ENCODE peak calls at places on chromosomes 1 and 21, in nine cellular contexts. One of them, this sample, is unnamed.

GRCh38 chr1:26121854-26122773 is 10.5 kb downstream of the PDIK1L start:
- DNase-seq in HFFc6: peak
- DNase-seq in activated CD8-positive, alpha-beta T cell treated with anti-CD3 and anti-CD28 coated beads for 36 hours: no peak
- DNase-seq in germinal center: no peak
- DNase-seq in body of pancreas: no peak
- DNase-seq in left ventricle myocardium superior: no peak
- DNase-seq in NCI-H1436: no peak
- DNase-seq in heart right ventricle: no peak
- DNase-seq in B cell: no peak
- DNase-seq in this sample: no peak

GRCh38 chr1:69524010-69524409 is 43.7 kb upstream of the LRRC7 start:
- DNase-seq in B cell: no peak
- DNase-seq in HFFc6: no peak
- DNase-seq in germinal center: no peak
- DNase-seq in NCI-H1436: no peak
- DNase-seq in activated CD8-positive, alpha-beta T cell treated with anti-CD3 and anti-CD28 coated beads for 36 hours: no peak
- DNase-seq in body of pancreas: no peak
- DNase-seq in heart right ventricle: no peak
- DNase-seq in left ventricle myocardium superior: no peak
- DNase-seq in this sample: no peak

GRCh38 chr21:17780539-17780938 is 38.6 kb downstream of the C21orf91 start:
- DNase-seq in activated CD8-positive, alpha-beta T cell treated with anti-CD3 and anti-CD28 coated beads for 36 hours: peak
- DNase-seq in left ventricle myocardium superior: no peak
- DNase-seq in B cell: peak
- DNase-seq in heart right ventricle: no peak
- DNase-seq in germinal center: no peak
- DNase-seq in HFFc6: no peak
- DNase-seq in body of pancreas: no peak
- DNase-seq in NCI-H1436: no peak
- DNase-seq in this sample: no peak

GRCh38 chr1:118118469-118118868 is 66.6 kb downstream of the SPAG17 start:
- DNase-seq in heart right ventricle: no peak
- DNase-seq in NCI-H1436: no peak
- DNase-seq in left ventricle myocardium superior: peak
- DNase-seq in HFFc6: no peak
- DNase-seq in activated CD8-positive, alpha-beta T cell treated with anti-CD3 and anti-CD28 coated beads for 36 hours: no peak
- DNase-seq in germinal center: no peak
- DNase-seq in B cell: no peak
- DNase-seq in body of pancreas: peak
- DNase-seq in this sample: no peak

GRCh38 chr1:162676767-162677166 is 44.5 kb downstream of the DDR2 start:
- DNase-seq in NCI-H1436: no peak
- DNase-seq in heart right ventricle: no peak
- DNase-seq in body of pancreas: no peak
- DNase-seq in activated CD8-positive, alpha-beta T cell treated with anti-CD3 and anti-CD28 coated beads for 36 hours: no peak
- DNase-seq in B cell: no peak
- DNase-seq in left ventricle myocardium superior: no peak
- DNase-seq in germinal center: no peak
- DNase-seq in HFFc6: no peak
- DNase-seq in this sample: no peak

GRCh38 chr1:150609726-150610125 is 19.7 kb downstream of the ENSA start:
- DNase-seq in activated CD8-positive, alpha-beta T cell treated with anti-CD3 and anti-CD28 coated beads for 36 hours: no peak
- DNase-seq in NCI-H1436: no peak
- DNase-seq in HFFc6: no peak
- DNase-seq in heart right ventricle: no peak
- DNase-seq in B cell: no peak
- DNase-seq in body of pancreas: no peak
- DNase-seq in germinal center: no peak
- DNase-seq in left ventricle myocardium superior: no peak
- DNase-seq in this sample: no peak

GRCh38 chr21:45523411-45524101 is 18.7 kb downstream of the SLC19A1 start:
- DNase-seq in B cell: no peak
- DNase-seq in activated CD8-positive, alpha-beta T cell treated with anti-CD3 and anti-CD28 coated beads for 36 hours: no peak
- DNase-seq in HFFc6: no peak
- DNase-seq in left ventricle myocardium superior: peak
- DNase-seq in germinal center: no peak
- DNase-seq in body of pancreas: peak
- DNase-seq in heart right ventricle: peak
- DNase-seq in NCI-H1436: no peak
- DNase-seq in this sample: peak

GRCh38 chr1:47805020-47805419 is 192.2 kb downstream of the TRABD2B start:
- DNase-seq in NCI-H1436: no peak
- DNase-seq in heart right ventricle: no peak
- DNase-seq in germinal center: no peak
- DNase-seq in left ventricle myocardium superior: no peak
- DNase-seq in HFFc6: no peak
- DNase-seq in activated CD8-positive, alpha-beta T cell treated with anti-CD3 and anti-CD28 coated beads for 36 hours: no peak
- DNase-seq in body of pancreas: no peak
- DNase-seq in B cell: no peak
- DNase-seq in this sample: no peak

GRCh38 chr1:115433483-115433882 is 95.4 kb upstream of the NGF start:
- DNase-seq in activated CD8-positive, alpha-beta T cell treated with anti-CD3 and anti-CD28 coated beads for 36 hours: no peak
- DNase-seq in body of pancreas: no peak
- DNase-seq in B cell: no peak
- DNase-seq in NCI-H1436: no peak
- DNase-seq in left ventricle myocardium superior: no peak
- DNase-seq in HFFc6: no peak
- DNase-seq in germinal center: no peak
- DNase-seq in heart right ventricle: no peak
- DNase-seq in this sample: no peak

GRCh38 chr1:59638172-59638800 is 176.5 kb upstream of the HOOK1 start:
- DNase-seq in heart right ventricle: no peak
- DNase-seq in body of pancreas: peak
- DNase-seq in HFFc6: peak
- DNase-seq in left ventricle myocardium superior: no peak
- DNase-seq in B cell: no peak
- DNase-seq in activated CD8-positive, alpha-beta T cell treated with anti-CD3 and anti-CD28 coated beads for 36 hours: peak
- DNase-seq in germinal center: no peak
- DNase-seq in NCI-H1436: no peak
- DNase-seq in this sample: no peak

GRCh38 chr1:239755513-239755912 is 336.2 kb upstream of the FMN2 start:
- DNase-seq in B cell: no peak
- DNase-seq in NCI-H1436: no peak
- DNase-seq in left ventricle myocardium superior: no peak
- DNase-seq in HFFc6: no peak
- DNase-seq in body of pancreas: no peak
- DNase-seq in germinal center: no peak
- DNase-seq in activated CD8-positive, alpha-beta T cell treated with anti-CD3 and anti-CD28 coated beads for 36 hours: no peak
- DNase-seq in heart right ventricle: no peak
- DNase-seq in this sample: no peak

GRCh38 chr1:179079113-179079761 is 2.6 kb upstream of the TOR3A start:
- DNase-seq in activated CD8-positive, alpha-beta T cell treated with anti-CD3 and anti-CD28 coated beads for 36 hours: peak
- DNase-seq in germinal center: peak
- DNase-seq in B cell: peak
- DNase-seq in NCI-H1436: peak
- DNase-seq in HFFc6: peak
- DNase-seq in left ventricle myocardium superior: no peak
- DNase-seq in heart right ventricle: no peak
- DNase-seq in body of pancreas: peak
- DNase-seq in this sample: no peak

GRCh38 chr1:202058001-202058908 is 47.9 kb downstream of the ELF3 start:
- DNase-seq in body of pancreas: no peak
- DNase-seq in activated CD8-positive, alpha-beta T cell treated with anti-CD3 and anti-CD28 coated beads for 36 hours: no peak
- DNase-seq in germinal center: no peak
- DNase-seq in heart right ventricle: no peak
- DNase-seq in HFFc6: peak
- DNase-seq in NCI-H1436: no peak
- DNase-seq in B cell: no peak
- DNase-seq in left ventricle myocardium superior: no peak
- DNase-seq in this sample: no peak

GRCh38 chr1:233520510-233521191 is 93.3 kb upstream of the KCNK1 start:
- DNase-seq in B cell: no peak
- DNase-seq in body of pancreas: no peak
- DNase-seq in heart right ventricle: no peak
- DNase-seq in germinal center: no peak
- DNase-seq in NCI-H1436: no peak
- DNase-seq in activated CD8-positive, alpha-beta T cell treated with anti-CD3 and anti-CD28 coated beads for 36 hours: no peak
- DNase-seq in HFFc6: no peak
- DNase-seq in left ventricle myocardium superior: no peak
- DNase-seq in this sample: no peak

GRCh38 chr1:10338047-10338446 is 60.8 kb upstream of the PGD start:
- DNase-seq in heart right ventricle: peak
- DNase-seq in NCI-H1436: no peak
- DNase-seq in HFFc6: peak
- DNase-seq in B cell: peak
- DNase-seq in germinal center: peak
- DNase-seq in body of pancreas: peak
- DNase-seq in activated CD8-positive, alpha-beta T cell treated with anti-CD3 and anti-CD28 coated beads for 36 hours: peak
- DNase-seq in left ventricle myocardium superior: peak
- DNase-seq in this sample: no peak

GRCh38 chr1:197944485-197944884 is 27.3 kb downstream of the LHX9 start:
- DNase-seq in heart right ventricle: no peak
- DNase-seq in B cell: no peak
- DNase-seq in left ventricle myocardium superior: no peak
- DNase-seq in body of pancreas: no peak
- DNase-seq in germinal center: no peak
- DNase-seq in HFFc6: no peak
- DNase-seq in activated CD8-positive, alpha-beta T cell treated with anti-CD3 and anti-CD28 coated beads for 36 hours: no peak
- DNase-seq in NCI-H1436: no peak
- DNase-seq in this sample: no peak

GRCh38 chr1:204074274-204075115 is 1.6 kb downstream of the SOX13 start:
- DNase-seq in body of pancreas: peak
- DNase-seq in HFFc6: peak
- DNase-seq in heart right ventricle: peak
- DNase-seq in B cell: peak
- DNase-seq in NCI-H1436: peak
- DNase-seq in germinal center: no peak
- DNase-seq in activated CD8-positive, alpha-beta T cell treated with anti-CD3 and anti-CD28 coated beads for 36 hours: peak
- DNase-seq in left ventricle myocardium superior: peak
- DNase-seq in this sample: peak

GRCh38 chr1:163069142-163069541 is at the start of gene RGS4:
- DNase-seq in NCI-H1436: peak
- DNase-seq in left ventricle myocardium superior: peak
- DNase-seq in body of pancreas: peak
- DNase-seq in activated CD8-positive, alpha-beta T cell treated with anti-CD3 and anti-CD28 coated beads for 36 hours: no peak
- DNase-seq in B cell: peak
- DNase-seq in heart right ventricle: peak
- DNase-seq in germinal center: peak
- DNase-seq in HFFc6: peak
- DNase-seq in this sample: no peak

GRCh38 chr1:216926681-216927080 is 203.5 kb upstream of the ESRRG start:
- DNase-seq in HFFc6: no peak
- DNase-seq in germinal center: no peak
- DNase-seq in left ventricle myocardium superior: no peak
- DNase-seq in body of pancreas: no peak
- DNase-seq in NCI-H1436: no peak
- DNase-seq in activated CD8-positive, alpha-beta T cell treated with anti-CD3 and anti-CD28 coated beads for 36 hours: no peak
- DNase-seq in heart right ventricle: no peak
- DNase-seq in B cell: no peak
- DNase-seq in this sample: no peak

GRCh38 chr1:238648296-238648695 is 738.1 kb upstream of the CHRM3 start:
- DNase-seq in heart right ventricle: no peak
- DNase-seq in activated CD8-positive, alpha-beta T cell treated with anti-CD3 and anti-CD28 coated beads for 36 hours: no peak
- DNase-seq in NCI-H1436: no peak
- DNase-seq in germinal center: no peak
- DNase-seq in body of pancreas: no peak
- DNase-seq in B cell: no peak
- DNase-seq in HFFc6: no peak
- DNase-seq in left ventricle myocardium superior: no peak
- DNase-seq in this sample: no peak

GRCh38 chr1:6415979-6416656 is 3.6 kb downstream of the HES2 start:
- DNase-seq in NCI-H1436: no peak
- DNase-seq in HFFc6: no peak
- DNase-seq in heart right ventricle: no peak
- DNase-seq in germinal center: no peak
- DNase-seq in left ventricle myocardium superior: no peak
- DNase-seq in body of pancreas: no peak
- DNase-seq in activated CD8-positive, alpha-beta T cell treated with anti-CD3 and anti-CD28 coated beads for 36 hours: no peak
- DNase-seq in B cell: no peak
- DNase-seq in this sample: no peak

GRCh38 chr1:225467193-225468020 is 39.6 kb upstream of the LBR start:
- DNase-seq in HFFc6: no peak
- DNase-seq in B cell: peak
- DNase-seq in germinal center: peak
- DNase-seq in body of pancreas: peak
- DNase-seq in left ventricle myocardium superior: peak
- DNase-seq in NCI-H1436: no peak
- DNase-seq in activated CD8-positive, alpha-beta T cell treated with anti-CD3 and anti-CD28 coated beads for 36 hours: peak
- DNase-seq in heart right ventricle: peak
- DNase-seq in this sample: peak

GRCh38 chr21:44960141-44961092 is 20.6 kb downstream of the SLX9 start:
- DNase-seq in HFFc6: no peak
- DNase-seq in body of pancreas: no peak
- DNase-seq in heart right ventricle: no peak
- DNase-seq in B cell: no peak
- DNase-seq in activated CD8-positive, alpha-beta T cell treated with anti-CD3 and anti-CD28 coated beads for 36 hours: no peak
- DNase-seq in left ventricle myocardium superior: peak
- DNase-seq in NCI-H1436: no peak
- DNase-seq in germinal center: no peak
- DNase-seq in this sample: no peak